ENCODE peak calls at places on chromosome 4, in five cellular contexts. T, Z, F, K and A are unnamed samples.

GRCh38 chr4:37685726-37686372 is 327 bp downstream of the RELL1 start:
- DNase-seq in F (no peak), Z (peak), K (no peak), T (peak), A (peak)

GRCh38 chr4:40564815-40565505 is 64.7 kb downstream of the RBM47 start:
- DNase-seq in F (no peak), T (no peak), K (no peak), Z (no peak), A (no peak)

GRCh38 chr4:167234388-167234881 is at the start of gene SPOCK3:
- DNase-seq in K (no peak), Z (peak), F (no peak), T (no peak), A (peak)

GRCh38 chr4:58564695-58565094 is 1454.5 kb upstream of the IGFBP7 start:
- DNase-seq in K (no peak), T (no peak), Z (no peak), F (no peak), A (no peak)

GRCh38 chr4:56741595-56741994 is 60.5 kb upstream of the HOPX start:
- DNase-seq in Z (no peak), T (no peak), F (no peak), K (no peak), A (no peak)

GRCh38 chr4:76219299-76220055 is 5.9 kb upstream of the SCARB2 start:
- DNase-seq in Z (peak), K (peak), T (no peak), F (no peak), A (no peak)

GRCh38 chr4:185738038-185738552 is 73.9 kb downstream of the SORBS2 start:
- DNase-seq in F (no peak), K (no peak), T (no peak), Z (no peak), A (peak)

GRCh38 chr4:43843501-43843900 is 605.1 kb downstream of the KCTD8 start:
- DNase-seq in K (peak), F (no peak), Z (no peak), T (no peak), A (no peak)

GRCh38 chr4:52996261-52997131 is 134.4 kb downstream of the RASL11B start:
- DNase-seq in F (no peak), T (no peak), Z (no peak), K (no peak), A (peak)

GRCh38 chr4:142435599-142436235 is 410.4 kb downstream of the INPP4B start:
- DNase-seq in K (no peak), F (peak), T (no peak), Z (no peak), A (no peak)

GRCh38 chr4:117941611-117942010 is 92.7 kb upstream of the NDST3 start:
- DNase-seq in F (no peak), T (no peak), Z (no peak), K (no peak), A (no peak)

GRCh38 chr4:150960079-150960478 is 55.0 kb downstream of the LRBA start:
- DNase-seq in K (peak), T (peak), F (no peak), Z (peak), A (peak)

GRCh38 chr4:85792576-85792975 is 317.6 kb downstream of the ARHGAP24 start:
- DNase-seq in K (no peak), T (no peak), F (no peak), Z (no peak), A (peak)

GRCh38 chr4:71204056-71204455 is 134.8 kb upstream of the SLC4A4 start:
- DNase-seq in F (no peak), Z (no peak), K (no peak), T (no peak), A (no peak)

GRCh38 chr4:71941001-71941400 is 90.8 kb upstream of the NPFFR2 start:
- DNase-seq in F (no peak), Z (peak), T (peak), K (peak), A (peak)

GRCh38 chr4:40247350-40247749 is 50.5 kb downstream of the RHOH start:
- DNase-seq in F (no peak), Z (no peak), T (no peak), K (no peak), A (no peak)

GRCh38 chr4:158051401-158052235 is 121.2 kb downstream of the GASK1B start:
- DNase-seq in F (no peak), T (no peak), Z (peak), K (no peak), A (no peak)

GRCh38 chr4:127832585-127832984 is 48.1 kb upstream of the PLK4 start:
- DNase-seq in T (no peak), Z (no peak), K (no peak), F (no peak), A (no peak)

GRCh38 chr4:54495091-54495490 is 162.7 kb upstream of the KIT start:
- DNase-seq in Z (no peak), F (no peak), T (no peak), K (no peak), A (no peak)

GRCh38 chr4:40316782-40317635 is 18.1 kb upstream of the CHRNA9 start:
- DNase-seq in F (peak), Z (peak), T (peak), K (peak), A (peak)

GRCh38 chr4:46994007-46994405 is 625 bp upstream of the GABRA4 start:
- DNase-seq in K (no peak), Z (no peak), F (no peak), T (no peak), A (no peak)

GRCh38 chr4:173194175-173194574 is 25.6 kb downstream of the GALNT7 start:
- DNase-seq in Z (no peak), K (no peak), F (no peak), T (no peak), A (no peak)

GRCh38 chr4:43339435-43339834 is 446.9 kb downstream of the GRXCR1 start:
- DNase-seq in Z (no peak), T (no peak), F (no peak), K (no peak), A (no peak)

GRCh38 chr4:3741217-3742011 is 24.8 kb upstream of the ADRA2C start:
- DNase-seq in T (no peak), Z (no peak), K (no peak), F (no peak), A (no peak)

GRCh38 chr4:3739577-3739976 is 26.6 kb upstream of the ADRA2C start:
- DNase-seq in Z (no peak), K (no peak), F (no peak), T (no peak), A (no peak)

GRCh38 chr4:3736806-3737205 is 29.4 kb upstream of the ADRA2C start:
- DNase-seq in K (no peak), Z (no peak), T (no peak), F (no peak), A (no peak)

GRCh38 chr4:3742610-3743009 is 23.6 kb upstream of the ADRA2C start:
- DNase-seq in F (no peak), K (no peak), Z (no peak), T (no peak), A (no peak)

GRCh38 chr4:3740256-3740655 is 25.9 kb upstream of the ADRA2C start:
- DNase-seq in F (no peak), Z (no peak), K (no peak), T (no peak), A (no peak)
- H3K4me2 ChIP-seq in F (no peak), Z (no peak), K (no peak), T (no peak), A (no peak)

GRCh38 chr4:16765549-16765948 is 132.9 kb downstream of the LDB2 start:
- DNase-seq in T (no peak), F (no peak), K (no peak), Z (no peak), A (no peak)

GRCh38 chr4:16767861-16768260 is 130.6 kb downstream of the LDB2 start:
- DNase-seq in T (no peak), K (no peak), Z (no peak), F (no peak), A (no peak)

GRCh38 chr4:16767251-16767650 is 131.2 kb downstream of the LDB2 start:
- DNase-seq in K (no peak), F (no peak), T (no peak), Z (no peak), A (no peak)

GRCh38 chr4:16761031-16761430 is 137.4 kb downstream of the LDB2 start:
- DNase-seq in K (no peak), Z (no peak), T (no peak), F (no peak), A (no peak)

DNA sequence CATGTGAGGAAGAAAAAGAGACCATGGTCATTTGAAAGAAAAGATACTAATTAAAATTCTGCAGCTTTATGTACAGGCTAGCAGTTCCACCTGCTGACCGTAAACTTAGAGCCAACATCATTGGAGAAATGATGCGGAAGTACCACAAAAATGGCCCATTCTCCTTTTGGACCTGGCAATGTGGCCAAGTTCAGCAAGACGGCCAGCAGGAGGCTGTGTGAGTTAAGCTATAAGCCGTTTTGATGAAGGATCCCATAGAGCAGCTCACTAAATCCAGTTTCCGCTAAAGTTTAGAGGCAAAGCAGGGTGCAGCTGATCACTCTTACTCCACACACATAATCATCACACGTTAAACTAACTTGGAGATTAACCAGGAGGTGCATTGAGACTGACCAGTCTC is 133.8 kb downstream of the LDB2 start:
- DNase-seq in T (peak), Z (peak), K (peak), F (peak), A (peak)
- TF ChIP-seq JUN in T (no peak), Z (no peak), K (no peak), F (no peak), A (no peak)

GRCh38 chr4:20487852-20488251 is 212.4 kb upstream of the PACRGL start:
- DNase-seq in F (no peak), K (no peak), Z (no peak), T (no peak), A (no peak)

GRCh38 chr4:20480161-20480947 is 219.9 kb upstream of the PACRGL start:
- DNase-seq in Z (no peak), T (peak), K (no peak), F (no peak), A (no peak)

GRCh38 chr4:20487446-20487845 is 212.8 kb upstream of the PACRGL start:
- DNase-seq in Z (no peak), T (no peak), F (no peak), K (no peak), A (no peak)

GRCh38 chr4:20486433-20486832 is 213.8 kb upstream of the PACRGL start:
- DNase-seq in K (no peak), F (no peak), Z (no peak), T (no peak), A (no peak)

GRCh38 chr4:20483416-20483815 is 216.8 kb upstream of the PACRGL start:
- DNase-seq in K (no peak), F (no peak), T (no peak), Z (no peak), A (no peak)
- H3K4me2 ChIP-seq in K (no peak), F (no peak), T (peak), Z (no peak), A (no peak)

GRCh38 chr4:67632492-67632891 is 68.5 kb downstream of the UBA6 start:
- DNase-seq in K (no peak), Z (no peak), F (no peak), T (no peak), A (no peak)
- TF ChIP-seq JUN in K (no peak), Z (no peak), F (no peak), T (no peak), A (no peak)

GRCh38 chr4:103449285-103449684 is 251.1 kb upstream of the CENPE start:
- DNase-seq in F (no peak), T (no peak), Z (no peak), K (no peak), A (no peak)

GRCh38 chr4:103451341-103451740 is 253.2 kb upstream of the CENPE start:
- DNase-seq in F (no peak), T (no peak), K (no peak), Z (no peak), A (no peak)

GRCh38 chr4:103445377-103445776 is 247.2 kb upstream of the CENPE start:
- DNase-seq in Z (no peak), T (no peak), F (no peak), K (no peak), A (no peak)

GRCh38 chr4:103450693-103451092 is 252.6 kb upstream of the CENPE start:
- DNase-seq in Z (no peak), F (no peak), K (no peak), T (no peak), A (no peak)
- H3K4me2 ChIP-seq in Z (no peak), F (no peak), K (no peak), T (no peak), A (no peak)